ENCODE peak calls at places on chromosomes 4 and X, in four cellular contexts. One of them, this sample, is unnamed.

GRCh38 chrX:72245461-72246089 is 6.7 kb upstream of the ERCC6L start:
- DNase-seq in HCT116: peak; percentile 13
- DNase-seq in H1: peak; percentile 80
- DNase-seq in GM12878: no peak
- DNase-seq in this sample: peak; percentile 67

GRCh38 chr4:154822775-154823174 is 41.7 kb downstream of the RBM46 start:
- DNase-seq in GM12878: no peak
- DNase-seq in H1: no peak
- DNase-seq in HCT116: no peak
- DNase-seq in this sample: no peak

GRCh38 chrX:38699603-38700110 is 101.6 kb upstream of the MID1IP1 start:
- DNase-seq in GM12878: no peak
- DNase-seq in HCT116: no peak
- DNase-seq in H1: no peak
- DNase-seq in this sample: no peak

GRCh38 chr4:78524009-78524408 is 27.6 kb upstream of the ANXA3 start:
- DNase-seq in HCT116: no peak
- DNase-seq in GM12878: no peak
- DNase-seq in H1: no peak
- DNase-seq in this sample: no peak

GRCh38 chrX:15298780-15299179 is 16.7 kb downstream of the ASB11 start:
- DNase-seq in H1: no peak
- DNase-seq in GM12878: no peak
- DNase-seq in HCT116: no peak
- DNase-seq in this sample: no peak

GRCh38 chr4:145839151-145839550 is 99.5 kb downstream of the ZNF827 start:
- DNase-seq in GM12878: no peak
- DNase-seq in H1: no peak
- DNase-seq in HCT116: no peak
- DNase-seq in this sample: no peak

GRCh38 chr4:118749347-118749988 is 64.3 kb downstream of the METTL14 start:
- DNase-seq in H1: no peak
- DNase-seq in GM12878: no peak
- DNase-seq in HCT116: no peak
- DNase-seq in this sample: no peak

GRCh38 chr4:117447925-117448324 is 362.5 kb upstream of the TRAM1L1 start:
- DNase-seq in HCT116: no peak
- DNase-seq in H1: peak; percentile 67
- DNase-seq in GM12878: no peak
- DNase-seq in this sample: no peak

GRCh38 chr4:2045518-2045951 is 13.6 kb upstream of the NAT8L start:
- DNase-seq in HCT116: no peak
- DNase-seq in GM12878: no peak
- DNase-seq in H1: no peak
- DNase-seq in this sample: no peak

GRCh38 chrX:138127314-138127713 is 561.4 kb downstream of the ZIC3 start:
- DNase-seq in GM12878: no peak
- DNase-seq in HCT116: no peak
- DNase-seq in H1: no peak
- DNase-seq in this sample: no peak

GRCh38 chr4:17310269-17310652 is 201.6 kb downstream of the QDPR start:
- DNase-seq in H1: no peak
- DNase-seq in GM12878: peak; percentile 48
- DNase-seq in HCT116: no peak
- DNase-seq in this sample: no peak

GRCh38 chr4:184994623-184995010 is 23.7 kb upstream of the HELT start:
- DNase-seq in HCT116: no peak
- DNase-seq in H1: no peak
- DNase-seq in GM12878: no peak
- DNase-seq in this sample: no peak

GRCh38 chr4:157996061-157996460 is 176.8 kb downstream of the GASK1B start:
- DNase-seq in H1: no peak
- DNase-seq in GM12878: no peak
- DNase-seq in HCT116: no peak
- DNase-seq in this sample: no peak

GRCh38 chr4:72971572-72971971 is 97.9 kb downstream of the COX18 start:
- DNase-seq in GM12878: no peak
- DNase-seq in HCT116: no peak
- DNase-seq in H1: no peak
- DNase-seq in this sample: no peak

GRCh38 chr4:98653006-98653405 is 5.4 kb downstream of the TSPAN5 start:
- DNase-seq in HCT116: no peak
- DNase-seq in H1: no peak
- DNase-seq in GM12878: no peak
- DNase-seq in this sample: no peak

GRCh38 chr4:140242357-140243284 is 88.6 kb upstream of the MAML3 start:
- DNase-seq in H1: no peak
- DNase-seq in GM12878: no peak
- DNase-seq in HCT116: no peak
- DNase-seq in this sample: no peak

GRCh38 chrX:9414416-9414815 is 50.4 kb upstream of the TBL1X start:
- DNase-seq in HCT116: no peak
- DNase-seq in H1: no peak
- DNase-seq in GM12878: no peak
- DNase-seq in this sample: no peak

GRCh38 chrX:9420513-9420912 is 44.3 kb upstream of the TBL1X start:
- DNase-seq in H1: no peak
- DNase-seq in HCT116: no peak
- DNase-seq in GM12878: no peak
- DNase-seq in this sample: no peak

GRCh38 chrX:9416562-9417319 is 48.1 kb upstream of the TBL1X start:
- DNase-seq in H1: no peak
- DNase-seq in HCT116: no peak
- DNase-seq in GM12878: no peak
- DNase-seq in this sample: no peak
- TF ChIP-seq EGR1 in H1: no peak
- TF ChIP-seq EGR1 in HCT116: no peak
- TF ChIP-seq EGR1 in GM12878: no peak
- TF ChIP-seq EGR1 in this sample: no peak

GRCh38 chrX:1224954-1225353 is 12.5 kb upstream of the CRLF2 start:
- DNase-seq in GM12878: no peak
- DNase-seq in H1: no peak
- DNase-seq in HCT116: no peak
- DNase-seq in this sample: no peak
- TF ChIP-seq EGR1 in GM12878: no peak
- TF ChIP-seq EGR1 in H1: no peak
- TF ChIP-seq EGR1 in HCT116: no peak
- TF ChIP-seq EGR1 in this sample: no peak

GRCh38 chr4:177450421-177451107 is 8.3 kb upstream of the AGA start:
- DNase-seq in GM12878: no peak
- DNase-seq in HCT116: no peak
- DNase-seq in H1: no peak
- DNase-seq in this sample: no peak

GRCh38 chr4:177453116-177453515 is 10.9 kb upstream of the AGA start:
- DNase-seq in GM12878: no peak
- DNase-seq in HCT116: no peak
- DNase-seq in H1: no peak
- DNase-seq in this sample: no peak

GRCh38 chr4:177460460-177460859 is 18.2 kb upstream of the AGA start:
- DNase-seq in GM12878: no peak
- DNase-seq in H1: no peak
- DNase-seq in HCT116: no peak
- DNase-seq in this sample: no peak

GRCh38 chr4:177451108-177451500 is 8.9 kb upstream of the AGA start:
- DNase-seq in GM12878: no peak
- DNase-seq in HCT116: no peak
- DNase-seq in H1: no peak
- DNase-seq in this sample: no peak

DNA sequence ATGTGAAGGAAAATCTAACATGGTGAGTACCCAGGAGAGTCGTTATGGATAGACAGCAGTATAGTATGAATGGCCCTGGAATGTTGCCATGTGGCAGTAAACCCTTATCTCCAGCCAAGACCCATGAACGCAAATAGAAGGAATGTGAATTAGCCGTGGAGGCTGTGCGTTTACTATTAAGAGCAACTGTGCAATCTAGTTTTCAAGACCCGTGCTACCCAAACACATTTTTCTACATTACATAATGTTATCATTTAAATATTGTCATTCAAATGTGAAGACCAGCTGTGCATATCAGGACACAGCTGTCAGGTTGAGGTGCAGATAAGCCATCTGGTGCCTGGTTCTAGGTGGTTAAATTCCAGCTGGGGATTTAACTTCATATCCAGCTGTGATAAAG is 13.4 kb upstream of the AGA start:
- DNase-seq in GM12878: no peak
- DNase-seq in HCT116: no peak
- DNase-seq in H1: no peak
- DNase-seq in this sample: peak; percentile 9
- TF ChIP-seq EGR1 in GM12878: no peak
- TF ChIP-seq EGR1 in HCT116: no peak
- TF ChIP-seq EGR1 in H1: no peak
- TF ChIP-seq EGR1 in this sample: no peak

GRCh38 chr4:42654606-42655005 is 2.3 kb downstream of the ATP8A1 start:
- DNase-seq in H1: no peak
- DNase-seq in HCT116: peak; percentile 4
- DNase-seq in GM12878: no peak
- DNase-seq in this sample: peak; percentile 8
- TF ChIP-seq EGR1 in H1: no peak
- TF ChIP-seq EGR1 in HCT116: no peak
- TF ChIP-seq EGR1 in GM12878: no peak
- TF ChIP-seq EGR1 in this sample: no peak

DNA sequence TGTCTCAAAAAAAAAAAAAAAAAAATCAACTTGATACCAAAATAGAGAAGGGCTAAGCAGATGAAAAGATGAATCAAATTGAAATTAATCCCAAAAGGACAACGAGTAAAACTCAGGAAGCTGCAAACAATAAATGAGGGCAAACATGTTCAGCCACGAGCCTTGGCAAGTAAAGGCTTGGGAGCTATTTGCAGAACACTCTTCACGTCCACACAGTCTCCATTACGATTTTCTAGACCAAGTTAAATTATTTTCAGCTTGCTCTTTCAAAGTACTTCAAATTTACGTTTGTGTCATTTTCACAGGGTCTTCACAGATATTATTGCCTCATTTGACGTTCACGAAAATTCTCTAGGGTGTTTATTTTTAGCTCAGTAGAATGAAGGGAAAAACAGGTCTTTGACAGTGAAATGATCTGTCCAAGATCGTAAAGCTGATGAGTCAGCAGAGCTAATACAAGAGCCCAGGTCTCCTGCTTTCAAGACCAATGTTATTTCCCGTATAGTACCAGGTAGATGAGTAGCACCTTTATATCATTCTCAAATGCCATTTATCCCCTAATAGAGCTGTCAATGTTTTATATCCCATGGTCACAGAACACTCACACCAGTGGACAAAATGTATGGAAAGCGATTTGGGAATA is 20.9 kb downstream of the KLB start:
- DNase-seq in HCT116: no peak
- DNase-seq in H1: no peak
- DNase-seq in GM12878: no peak
- DNase-seq in this sample: no peak
- TF ChIP-seq EGR1 in HCT116: no peak
- TF ChIP-seq EGR1 in H1: no peak
- TF ChIP-seq EGR1 in GM12878: no peak
- TF ChIP-seq EGR1 in this sample: no peak

GRCh38 chr4:150379454-150379853 is 202.5 kb upstream of the MAB21L2 start:
- DNase-seq in GM12878: no peak
- DNase-seq in H1: no peak
- DNase-seq in HCT116: no peak
- DNase-seq in this sample: no peak
- TF ChIP-seq EGR1 in GM12878: no peak
- TF ChIP-seq EGR1 in H1: no peak
- TF ChIP-seq EGR1 in HCT116: no peak
- TF ChIP-seq EGR1 in this sample: no peak

GRCh38 chr4:128682942-128683666 is 126.4 kb upstream of the JADE1 start:
- DNase-seq in HCT116: no peak
- DNase-seq in GM12878: no peak
- DNase-seq in H1: peak; percentile 52
- DNase-seq in this sample: no peak
- TF ChIP-seq EGR1 in HCT116: no peak
- TF ChIP-seq EGR1 in GM12878: no peak
- TF ChIP-seq EGR1 in H1: no peak
- TF ChIP-seq EGR1 in this sample: no peak

GRCh38 chr4:58602701-58603359 is 1492.6 kb upstream of the IGFBP7 start:
- DNase-seq in GM12878: no peak
- DNase-seq in H1: no peak
- DNase-seq in HCT116: no peak
- DNase-seq in this sample: no peak
- TF ChIP-seq EGR1 in GM12878: no peak
- TF ChIP-seq EGR1 in H1: no peak
- TF ChIP-seq EGR1 in HCT116: no peak
- TF ChIP-seq EGR1 in this sample: no peak

DNA sequence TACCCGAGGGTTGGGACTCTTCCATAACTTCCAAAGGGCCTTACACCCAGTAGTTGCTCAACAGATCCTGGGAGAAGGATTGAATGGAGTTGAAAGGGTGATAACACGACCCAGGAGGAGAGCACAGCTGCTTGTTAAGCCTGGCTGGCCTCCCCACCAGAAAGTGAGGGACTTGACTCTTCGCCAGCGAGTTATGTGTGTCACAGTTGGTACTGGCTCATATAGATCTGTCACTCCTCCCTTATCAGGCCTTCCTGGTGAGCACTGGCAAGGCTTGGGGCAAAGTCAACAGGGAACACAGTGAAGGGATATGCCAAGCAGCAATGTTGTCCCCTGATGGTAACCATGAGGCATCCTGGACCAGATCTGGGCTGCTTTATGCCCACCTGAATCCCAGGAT is 35.8 kb downstream of the APLN start:
- DNase-seq in H1: no peak
- DNase-seq in HCT116: no peak
- DNase-seq in GM12878: no peak
- DNase-seq in this sample: no peak
- TF ChIP-seq EGR1 in H1: no peak
- TF ChIP-seq EGR1 in HCT116: no peak
- TF ChIP-seq EGR1 in GM12878: no peak
- TF ChIP-seq EGR1 in this sample: no peak

This sample was measured in K562.